ENCODE peak calls at places on chromosomes 4 and X, in eight cellular contexts. Y is osteocyte, W is astrocyte of the cerebellum, X is esophagus squamous epithelium, U is HFFc6, H is A549, Z is body of pancreas, E is endothelial cell. G is an unnamed sample.

GRCh38 chr4:2858451-2859217 is 15.0 kb downstream of the ADD1 start:
- DNase-seq in E (no peak), Z (no peak), Y (no peak), X (no peak), H (no peak), U (no peak), W (no peak), G (no peak)

GRCh38 chr4:13355036-13355910 is 128.9 kb downstream of the RAB28 start:
- DNase-seq in E (no peak), X (no peak), Z (no peak), U (no peak), W (no peak), Y (no peak), H (no peak), G (no peak)

GRCh38 chrX:149518236-149518635 is 13.1 kb upstream of the IDS start:
- DNase-seq in U (no peak), W (no peak), Z (no peak), H (no peak), E (no peak), Y (no peak), X (no peak), G (no peak)

GRCh38 chr4:126213996-126214395 is 899.2 kb downstream of the FAT4 start:
- DNase-seq in W (no peak), U (no peak), Y (no peak), E (no peak), H (no peak), Z (no peak), X (no peak), G (no peak)

GRCh38 chr4:98496446-98496845 is 162.0 kb downstream of the TSPAN5 start:
- DNase-seq in X (no peak), Z (no peak), H (no peak), E (no peak), U (no peak), Y (no peak), W (no peak), G (no peak)

GRCh38 chr4:147381749-147382148 is 99.1 kb upstream of the EDNRA start:
- DNase-seq in Z (no peak), X (no peak), E (no peak), Y (no peak), H (no peak), U (no peak), W (no peak), G (no peak)

GRCh38 chr4:12875640-12876243 is 608.4 kb downstream of the RAB28 start:
- DNase-seq in Z (peak; percentile 75), H (no peak), X (no peak), U (no peak), Y (no peak), E (no peak), W (no peak), G (no peak)

GRCh38 chr4:139015948-139016451 is 419 bp downstream of the NOCT start:
- DNase-seq in X (no peak), H (peak; percentile 19), Z (peak; percentile 67), U (peak; percentile 10), Y (no peak), W (no peak), E (no peak), G (no peak)

GRCh38 chr4:39614487-39615162 is 24.0 kb downstream of the SMIM14 start:
- DNase-seq in X (no peak), Z (no peak), U (peak; percentile 57), W (peak; percentile 85), Y (no peak), H (peak; percentile 39), E (no peak), G (no peak)

GRCh38 chr4:135949926-135950325 is 1582.4 kb downstream of the PCDH18 start:
- DNase-seq in X (no peak), H (no peak), Y (no peak), Z (no peak), E (no peak), U (no peak), W (no peak), G (no peak)

GRCh38 chr4:94814237-94814636 is 56.5 kb downstream of the BMPR1B start:
- DNase-seq in Z (no peak), X (no peak), Y (no peak), E (no peak), U (no peak), H (no peak), W (no peak), G (no peak)

GRCh38 chrX:99469439-99469838 is 940.6 kb downstream of the PCDH19 start:
- DNase-seq in H (no peak), X (no peak), Z (no peak), W (no peak), E (no peak), Y (no peak), U (no peak), G (no peak)

GRCh38 chrX:115561605-115562491 is 874 bp downstream of the PLS3 start:
- DNase-seq in X (no peak), W (no peak), H (peak; percentile 45), U (no peak), Z (peak; percentile 55), E (peak; percentile 28), Y (peak; percentile 89), G (peak; percentile 36)

GRCh38 chr4:119783200-119783978 is 154.8 kb upstream of the PDE5A start:
- DNase-seq in Z (no peak), X (no peak), U (no peak), H (no peak), Y (no peak), W (no peak), E (no peak), G (no peak)

GRCh38 chrX:9770319-9770718 is 4.7 kb upstream of the GPR143 start:
- DNase-seq in Y (no peak), H (no peak), E (no peak), Z (no peak), W (no peak), X (no peak), U (no peak), G (no peak)

GRCh38 chrX:54865208-54865607 is 55.4 kb upstream of the TRO start:
- DNase-seq in Y (no peak), Z (no peak), X (no peak), E (no peak), H (no peak), W (no peak), U (no peak), G (no peak)

GRCh38 chrX:143754183-143754582 is 33.6 kb upstream of the SPANXN2 start:
- DNase-seq in Y (no peak), H (no peak), Z (no peak), X (no peak), W (no peak), E (no peak), U (no peak), G (no peak)

GRCh38 chrX:136395271-136395670 is 92.5 kb upstream of the BRS3 start:
- DNase-seq in W (no peak), Z (no peak), Y (no peak), E (no peak), H (no peak), X (no peak), U (peak; percentile 4), G (no peak)

GRCh38 chr4:38621004-38621684 is 42.9 kb upstream of the KLF3 start:
- DNase-seq in E (no peak), Y (no peak), W (no peak), H (peak; percentile 87), Z (peak; percentile 60), U (peak; percentile 26), X (no peak), G (no peak)

GRCh38 chrX:23937100-23937499 is 29.3 kb downstream of the CXorf58 start:
- DNase-seq in X (no peak), H (peak; percentile 9), E (no peak), W (no peak), Y (no peak), U (no peak), Z (no peak), G (no peak)

GRCh38 chr4:3046623-3047022 is 27.7 kb downstream of the HTT-AS start:
- DNase-seq in X (no peak), Y (no peak), U (no peak), H (no peak), Z (no peak), E (no peak), W (no peak), G (no peak)

GRCh38 chr4:152265149-152265621 is 270.7 kb downstream of the FBXW7 start:
- DNase-seq in W (peak; percentile 75), Z (no peak), H (peak; percentile 52), U (peak; percentile 35), X (no peak), E (no peak), Y (no peak), G (no peak)

GRCh38 chr4:182103614-182104319 is 139.4 kb upstream of the TENM3 start:
- DNase-seq in E (no peak), Y (no peak), U (no peak), H (no peak), X (no peak), W (no peak), Z (no peak), G (no peak)

GRCh38 chr4:152784490-152785195 is 4.9 kb downstream of the ARFIP1 start:
- DNase-seq in E (no peak), X (no peak), W (no peak), Y (no peak), H (peak; percentile 53), U (peak; percentile 71), Z (no peak), G (no peak)

GRCh38 chr4:41538887-41539498 is 1.0 kb downstream of the LIMCH1 start:
- DNase-seq in Z (no peak), Y (no peak), W (no peak), X (no peak), H (no peak), E (no peak), U (no peak), G (no peak)

GRCh38 chr4:75584067-75584466 is 28.2 kb downstream of the ODAPH start:
- DNase-seq in Z (peak; percentile 29), E (no peak), X (no peak), W (no peak), U (no peak), H (no peak), Y (no peak), G (no peak)

GRCh38 chr4:170853422-170854021 is 763.8 kb upstream of the AADAT start:
- DNase-seq in E (peak; percentile 73), W (peak; percentile 19), Z (peak; percentile 65), X (no peak), U (no peak), H (peak; percentile 36), Y (peak; percentile 85), G (peak; percentile 78)
- TF ChIP-seq CTCF in E (peak; percentile 95), W (peak; percentile 92), Z (peak; percentile 60), X (no peak), U (peak; percentile 56), H (peak; percentile 35), Y (peak; percentile 88), G (peak; percentile 95)

GRCh38 chr4:185209031-185209851 is at the start of gene SNX25:
- DNase-seq in H (peak; percentile 78), Y (peak; percentile 95), X (peak; percentile 14), U (peak; percentile 66), E (peak; percentile 84), Z (peak; percentile 97), W (no peak), G (peak; percentile 88)
- TF ChIP-seq CTCF in H (peak; percentile 30), Y (peak; percentile 46), X (no peak), U (peak; percentile 51), E (no peak), Z (peak; percentile 58), W (no peak), G (no peak)

GRCh38 chr4:176102414-176102813 is 36.8 kb downstream of the WDR17 start:
- DNase-seq in U (no peak), X (no peak), W (no peak), E (no peak), H (no peak), Y (no peak), Z (no peak), G (no peak)

GRCh38 chr4:176107695-176108094 is 42.1 kb downstream of the WDR17 start:
- DNase-seq in E (no peak), W (no peak), X (no peak), Z (no peak), U (no peak), H (no peak), Y (no peak), G (no peak)
- TF ChIP-seq CTCF in E (no peak), W (no peak), X (no peak), Z (no peak), U (no peak), H (no peak), Y (no peak), G (no peak)

GRCh38 chrX:112043997-112044396 is 38.6 kb downstream of the TRPC5 start:
- DNase-seq in Z (no peak), U (no peak), H (peak; percentile 34), X (no peak), Y (no peak), W (no peak), E (peak; percentile 3), G (no peak)
- TF ChIP-seq CTCF in Z (peak; percentile 47), U (no peak), H (peak; percentile 37), X (no peak), Y (peak; percentile 15), W (no peak), E (peak; percentile 57), G (no peak)

G was measured in glutamatergic neuron.